ENCODE peak calls at places on chromosome 21, in seven cellular contexts. One of them, this sample, is unnamed.
A peak's percentile ranks its signal among the peaks of the same experiment; 100 is the strongest.

GRCh38 chr21:32612999-32613337 is 791 bp upstream of the CFAP298 start:
- DNase-seq in HCT116: no peak
- DNase-seq in IMR-90: no peak
- DNase-seq in HepG2: no peak
- DNase-seq in A549: peak; percentile 5
- DNase-seq in SK-N-SH: no peak
- DNase-seq in K562: no peak
- DNase-seq in this sample: no peak

GRCh38 chr21:27703806-27704205 is 736.9 kb upstream of the ADAMTS5 start:
- DNase-seq in HepG2: no peak
- DNase-seq in SK-N-SH: no peak
- DNase-seq in A549: no peak
- DNase-seq in IMR-90: no peak
- DNase-seq in HCT116: no peak
- DNase-seq in K562: no peak
- DNase-seq in this sample: no peak

GRCh38 chr21:36551731-36552457 is 72.0 kb upstream of the CLDN14 start:
- DNase-seq in K562: no peak
- DNase-seq in HepG2: no peak
- DNase-seq in A549: no peak
- DNase-seq in HCT116: no peak
- DNase-seq in IMR-90: peak; percentile 82
- DNase-seq in SK-N-SH: no peak
- DNase-seq in this sample: no peak

GRCh38 chr21:14657241-14658008 is 111.3 kb upstream of the SAMSN1 start:
- DNase-seq in HepG2: no peak
- DNase-seq in SK-N-SH: no peak
- DNase-seq in HCT116: no peak
- DNase-seq in K562: no peak
- DNase-seq in IMR-90: no peak
- DNase-seq in A549: no peak
- DNase-seq in this sample: no peak

GRCh38 chr21:36236052-36236730 is 79.6 kb downstream of the DOP1B start:
- DNase-seq in HepG2: no peak
- DNase-seq in K562: no peak
- DNase-seq in IMR-90: no peak
- DNase-seq in A549: no peak
- DNase-seq in SK-N-SH: no peak
- DNase-seq in HCT116: no peak
- DNase-seq in this sample: no peak

GRCh38 chr21:36820176-36821031 is 121.5 kb downstream of the SIM2 start:
- DNase-seq in HepG2: no peak
- DNase-seq in IMR-90: no peak
- DNase-seq in K562: no peak
- DNase-seq in SK-N-SH: no peak
- DNase-seq in HCT116: no peak
- DNase-seq in A549: no peak
- DNase-seq in this sample: peak; percentile 21

GRCh38 chr21:21860888-21861287 is 862.7 kb downstream of the NCAM2 start:
- DNase-seq in SK-N-SH: no peak
- DNase-seq in HCT116: no peak
- DNase-seq in IMR-90: peak; percentile 40
- DNase-seq in K562: no peak
- DNase-seq in HepG2: no peak
- DNase-seq in A549: no peak
- DNase-seq in this sample: no peak

GRCh38 chr21:26877015-26877414 is 31.8 kb upstream of the ADAMTS1 start:
- DNase-seq in A549: no peak
- DNase-seq in IMR-90: no peak
- DNase-seq in HepG2: no peak
- DNase-seq in K562: no peak
- DNase-seq in SK-N-SH: peak; percentile 38
- DNase-seq in HCT116: no peak
- DNase-seq in this sample: no peak

GRCh38 chr21:15051652-15052554 is 12.9 kb downstream of the NRIP1 start:
- DNase-seq in SK-N-SH: no peak
- DNase-seq in IMR-90: peak; percentile 47
- DNase-seq in HepG2: no peak
- DNase-seq in K562: no peak
- DNase-seq in A549: no peak
- DNase-seq in HCT116: no peak
- DNase-seq in this sample: no peak

GRCh38 chr21:36803051-36803709 is 104.3 kb downstream of the SIM2 start:
- DNase-seq in SK-N-SH: no peak
- DNase-seq in K562: no peak
- DNase-seq in IMR-90: no peak
- DNase-seq in A549: no peak
- DNase-seq in HCT116: no peak
- DNase-seq in HepG2: no peak
- DNase-seq in this sample: no peak

GRCh38 chr21:34795152-34796141 is 126.7 kb downstream of the CLIC6 start:
- DNase-seq in K562: no peak
- DNase-seq in A549: peak; percentile 28
- DNase-seq in HCT116: peak; percentile 61
- DNase-seq in SK-N-SH: no peak
- DNase-seq in IMR-90: peak; percentile 77
- DNase-seq in HepG2: peak; percentile 76
- DNase-seq in this sample: no peak

GRCh38 chr21:17071093-17071492 is 441.8 kb upstream of the CXADR start:
- DNase-seq in SK-N-SH: no peak
- DNase-seq in IMR-90: no peak
- DNase-seq in HepG2: no peak
- DNase-seq in A549: no peak
- DNase-seq in K562: no peak
- DNase-seq in HCT116: no peak
- DNase-seq in this sample: no peak

GRCh38 chr21:31366825-31367224 is 22.8 kb upstream of the TIAM1 start:
- DNase-seq in K562: no peak
- DNase-seq in SK-N-SH: no peak
- DNase-seq in HCT116: peak; percentile 98
- DNase-seq in A549: no peak
- DNase-seq in IMR-90: peak; percentile 86
- DNase-seq in HepG2: no peak
- DNase-seq in this sample: no peak

GRCh38 chr21:26443867-26444266 is 129.2 kb downstream of the CYYR1 start:
- DNase-seq in A549: no peak
- DNase-seq in HepG2: no peak
- DNase-seq in SK-N-SH: no peak
- DNase-seq in K562: no peak
- DNase-seq in HCT116: no peak
- DNase-seq in IMR-90: no peak
- DNase-seq in this sample: no peak

GRCh38 chr21:34612557-34612956 is 2.4 kb downstream of the RCAN1 start:
- DNase-seq in K562: no peak
- DNase-seq in SK-N-SH: no peak
- DNase-seq in A549: no peak
- DNase-seq in HepG2: no peak
- DNase-seq in HCT116: no peak
- DNase-seq in IMR-90: no peak
- DNase-seq in this sample: no peak

GRCh38 chr21:35968564-35968963 is 91.8 kb downstream of the SETD4 start:
- DNase-seq in HepG2: no peak
- DNase-seq in HCT116: no peak
- DNase-seq in A549: no peak
- DNase-seq in SK-N-SH: no peak
- DNase-seq in IMR-90: no peak
- DNase-seq in K562: no peak
- DNase-seq in this sample: no peak

GRCh38 chr21:35227774-35228173 is 178.7 kb upstream of the RUNX1 start:
- DNase-seq in K562: no peak
- DNase-seq in SK-N-SH: no peak
- DNase-seq in IMR-90: no peak
- DNase-seq in HepG2: no peak
- DNase-seq in A549: no peak
- DNase-seq in HCT116: no peak
- DNase-seq in this sample: no peak

GRCh38 chr21:28822882-28823335 is 169.8 kb downstream of the LTN1 start:
- DNase-seq in IMR-90: peak; percentile 21
- DNase-seq in HCT116: no peak
- DNase-seq in A549: no peak
- DNase-seq in HepG2: peak; percentile 3
- DNase-seq in K562: no peak
- DNase-seq in SK-N-SH: peak; percentile 33
- DNase-seq in this sample: no peak

DNA sequence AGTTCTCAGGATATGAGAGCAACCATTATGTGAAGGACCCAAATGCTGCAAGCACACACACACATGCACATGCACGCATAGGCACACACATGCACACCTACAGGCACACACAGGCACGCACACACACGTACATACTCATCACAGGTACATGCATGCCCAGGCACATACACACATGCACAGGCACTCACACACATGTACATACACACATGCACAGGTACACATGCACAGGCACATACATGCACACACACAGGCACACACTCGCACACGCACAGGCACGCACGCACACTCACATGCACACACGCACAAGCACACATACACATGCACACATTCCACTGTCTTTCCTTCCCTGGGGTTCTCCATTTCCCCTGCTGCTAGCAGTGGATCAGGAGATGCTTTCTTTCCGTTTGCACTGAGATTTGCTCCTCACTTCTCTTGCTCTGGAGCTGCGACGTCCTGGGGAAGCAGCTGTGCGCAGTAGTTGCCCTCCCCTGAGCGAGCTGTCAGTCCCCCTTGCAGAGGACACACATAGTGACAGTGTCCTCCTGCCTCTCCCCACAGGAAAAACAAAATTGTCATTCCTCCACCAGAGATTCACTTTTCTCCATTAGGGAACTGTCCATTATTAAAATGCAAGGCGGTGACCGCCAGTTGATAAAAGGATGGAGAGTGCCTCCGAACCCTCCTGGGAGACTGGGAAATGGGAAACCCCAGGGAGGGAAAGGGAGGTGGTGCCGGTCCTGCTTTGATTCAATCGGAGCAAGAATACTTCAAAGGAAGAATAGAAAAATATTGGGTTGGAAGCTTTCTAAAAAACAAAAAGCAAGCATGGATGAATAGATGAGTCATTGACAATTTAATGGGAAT is 69.5 kb downstream of the WDR4 start:
- DNase-seq in SK-N-SH: no peak
- DNase-seq in IMR-90: no peak
- DNase-seq in HepG2: no peak
- DNase-seq in HCT116: no peak
- DNase-seq in A549: no peak
- DNase-seq in K562: no peak
- DNase-seq in this sample: peak; percentile 40
- TF ChIP-seq RAD21 in SK-N-SH: no peak
- TF ChIP-seq RAD21 in IMR-90: no peak
- TF ChIP-seq RAD21 in HepG2: no peak
- TF ChIP-seq RAD21 in HCT116: no peak
- TF ChIP-seq RAD21 in A549: no peak
- TF ChIP-seq RAD21 in K562: no peak
- TF ChIP-seq RAD21 in this sample: no peak

DNA sequence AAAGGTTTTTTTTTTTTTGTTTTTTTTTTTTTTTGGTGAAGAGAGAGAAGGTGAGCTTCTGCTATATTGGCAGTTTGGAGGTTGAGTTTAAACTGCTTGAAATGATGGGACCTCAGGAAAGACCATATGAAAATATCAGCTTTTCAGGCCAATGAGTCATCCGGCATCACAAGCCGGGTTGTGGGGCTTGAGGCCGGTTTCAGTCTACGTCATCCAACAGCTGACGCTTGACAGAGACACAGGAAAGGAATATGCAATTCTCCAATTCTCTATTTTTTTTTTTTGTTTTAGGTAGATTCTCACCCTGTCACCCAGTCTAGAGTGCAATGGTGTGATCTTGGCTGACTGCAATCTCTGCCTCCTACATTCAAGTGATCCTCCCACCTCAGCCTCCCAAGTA is 52.4 kb downstream of the KCNJ6 start:
- DNase-seq in SK-N-SH: no peak
- DNase-seq in HepG2: no peak
- DNase-seq in IMR-90: peak; percentile 94
- DNase-seq in A549: no peak
- DNase-seq in K562: no peak
- DNase-seq in HCT116: no peak
- DNase-seq in this sample: no peak
- TF ChIP-seq RAD21 in SK-N-SH: no peak
- TF ChIP-seq RAD21 in HepG2: no peak
- TF ChIP-seq RAD21 in IMR-90: no peak
- TF ChIP-seq RAD21 in A549: no peak
- TF ChIP-seq RAD21 in K562: no peak
- TF ChIP-seq RAD21 in HCT116: no peak
- TF ChIP-seq RAD21 in this sample: no peak

GRCh38 chr21:45765375-45765774 is 121.8 kb downstream of the PCBP3 start:
- DNase-seq in K562: no peak
- DNase-seq in HCT116: no peak
- DNase-seq in HepG2: no peak
- DNase-seq in IMR-90: no peak
- DNase-seq in SK-N-SH: no peak
- DNase-seq in A549: no peak
- DNase-seq in this sample: no peak

GRCh38 chr21:45766055-45766454 is 122.5 kb downstream of the PCBP3 start:
- DNase-seq in IMR-90: no peak
- DNase-seq in SK-N-SH: no peak
- DNase-seq in HCT116: no peak
- DNase-seq in K562: no peak
- DNase-seq in A549: no peak
- DNase-seq in HepG2: no peak
- DNase-seq in this sample: no peak

GRCh38 chr21:45766501-45766900 is 123.0 kb downstream of the PCBP3 start:
- DNase-seq in HepG2: no peak
- DNase-seq in HCT116: no peak
- DNase-seq in K562: no peak
- DNase-seq in IMR-90: no peak
- DNase-seq in SK-N-SH: peak; percentile 57
- DNase-seq in A549: no peak
- DNase-seq in this sample: no peak

GRCh38 chr21:45763506-45763905 is 120.0 kb downstream of the PCBP3 start:
- DNase-seq in IMR-90: no peak
- DNase-seq in K562: no peak
- DNase-seq in HCT116: no peak
- DNase-seq in SK-N-SH: no peak
- DNase-seq in HepG2: no peak
- DNase-seq in A549: no peak
- DNase-seq in this sample: peak; percentile 40

GRCh38 chr21:45764792-45765191 is 121.3 kb downstream of the PCBP3 start:
- DNase-seq in HCT116: no peak
- DNase-seq in HepG2: no peak
- DNase-seq in SK-N-SH: no peak
- DNase-seq in IMR-90: no peak
- DNase-seq in A549: no peak
- DNase-seq in K562: no peak
- DNase-seq in this sample: no peak
- TF ChIP-seq RAD21 in HCT116: no peak
- TF ChIP-seq RAD21 in HepG2: no peak
- TF ChIP-seq RAD21 in SK-N-SH: no peak
- TF ChIP-seq RAD21 in IMR-90: no peak
- TF ChIP-seq RAD21 in A549: no peak
- TF ChIP-seq RAD21 in K562: no peak
- TF ChIP-seq RAD21 in this sample: no peak

GRCh38 chr21:44834951-44835646 is 17.2 kb upstream of the SUMO3 start:
- DNase-seq in SK-N-SH: no peak
- DNase-seq in A549: no peak
- DNase-seq in HCT116: no peak
- DNase-seq in IMR-90: no peak
- DNase-seq in K562: peak; percentile 64
- DNase-seq in HepG2: no peak
- DNase-seq in this sample: no peak
- TF ChIP-seq RAD21 in SK-N-SH: peak; percentile 32
- TF ChIP-seq RAD21 in A549: peak; percentile 24
- TF ChIP-seq RAD21 in HCT116: no peak
- TF ChIP-seq RAD21 in IMR-90: no peak
- TF ChIP-seq RAD21 in K562: peak; percentile 9
- TF ChIP-seq RAD21 in HepG2: no peak
- TF ChIP-seq RAD21 in this sample: no peak

GRCh38 chr21:38714998-38715397 is 90.7 kb upstream of the ETS2 start:
- DNase-seq in A549: no peak
- DNase-seq in IMR-90: no peak
- DNase-seq in SK-N-SH: no peak
- DNase-seq in K562: no peak
- DNase-seq in HepG2: no peak
- DNase-seq in HCT116: no peak
- DNase-seq in this sample: no peak
- TF ChIP-seq RAD21 in A549: no peak
- TF ChIP-seq RAD21 in IMR-90: no peak
- TF ChIP-seq RAD21 in SK-N-SH: no peak
- TF ChIP-seq RAD21 in K562: no peak
- TF ChIP-seq RAD21 in HepG2: no peak
- TF ChIP-seq RAD21 in HCT116: no peak
- TF ChIP-seq RAD21 in this sample: no peak

This sample was measured in H1.